ENCODE peak calls at places on chromosome 21, in eight cellular contexts. O is lower lobe of right lung, Q is left ventricle myocardium superior, C is H1, G is fibroblast of lung, X is GM20000, S is H9, T is substantia nigra. J is an unnamed sample.
A peak's percentile ranks its signal among the peaks of the same experiment; 100 is the strongest.

GRCh38 chr21:44294391-44295162 is 5.3 kb upstream of the PFKL start:
- DNase-seq in O (no peak), C (no peak), T (peak; percentile 51), X (no peak), G (peak; percentile 53), S (no peak), Q (peak; percentile 93), J (no peak)

GRCh38 chr21:35882791-35883240 is 177.5 kb downstream of the SETD4 start:
- DNase-seq in S (no peak), Q (no peak), C (no peak), T (no peak), X (no peak), G (peak; percentile 37), O (no peak), J (no peak)

GRCh38 chr21:18411565-18411964 is 8.0 kb upstream of the TMPRSS15 start:
- DNase-seq in G (no peak), O (no peak), C (no peak), S (no peak), Q (no peak), T (no peak), X (no peak), J (no peak)

GRCh38 chr21:45407629-45408247 is 2.8 kb downstream of the COL18A1 start:
- DNase-seq in S (no peak), G (no peak), X (no peak), C (no peak), Q (peak; percentile 24), O (no peak), T (no peak), J (no peak)

GRCh38 chr21:44765231-44766013 is 36.2 kb downstream of the UBE2G2 start:
- DNase-seq in G (no peak), X (no peak), O (no peak), S (no peak), T (no peak), Q (no peak), C (no peak), J (no peak)

GRCh38 chr21:29261555-29262540 is 36.9 kb upstream of the BACH1 start:
- DNase-seq in Q (no peak), S (no peak), X (no peak), O (no peak), G (no peak), T (no peak), C (no peak), J (no peak)

GRCh38 chr21:16708431-16708830 is 804.4 kb upstream of the CXADR start:
- DNase-seq in G (peak; percentile 25), C (no peak), O (no peak), S (no peak), X (no peak), Q (peak; percentile 31), T (no peak), J (no peak)

GRCh38 chr21:15604424-15604823 is 125.4 kb upstream of the USP25 start:
- DNase-seq in O (no peak), S (no peak), Q (no peak), X (no peak), T (no peak), G (peak; percentile 68), C (no peak), J (no peak)

GRCh38 chr21:42782723-42783247 is 96.6 kb downstream of the WDR4 start:
- DNase-seq in C (no peak), Q (no peak), T (no peak), G (no peak), O (no peak), S (no peak), X (no peak), J (no peak)

GRCh38 chr21:36564647-36565046 is 84.7 kb upstream of the CLDN14 start:
- DNase-seq in X (no peak), T (no peak), C (no peak), Q (no peak), O (no peak), S (no peak), G (no peak), J (no peak)

GRCh38 chr21:41802684-41803083 is 35.8 kb upstream of the RIPK4 start:
- DNase-seq in X (no peak), O (no peak), C (no peak), T (peak; percentile 84), S (no peak), Q (peak; percentile 81), G (peak; percentile 50), J (peak; percentile 81)

GRCh38 chr21:42057861-42058437 is 13.2 kb upstream of the UMODL1 start:
- DNase-seq in T (no peak), O (no peak), C (no peak), S (no peak), X (no peak), G (no peak), Q (no peak), J (no peak)

GRCh38 chr21:38740131-38740530 is 65.6 kb upstream of the ETS2 start:
- DNase-seq in Q (no peak), X (no peak), S (no peak), O (no peak), C (no peak), G (no peak), T (no peak), J (no peak)

GRCh38 chr21:45075606-45076244 is 1.3 kb downstream of the ADARB1 start:
- DNase-seq in T (no peak), S (no peak), X (no peak), O (no peak), G (peak; percentile 24), Q (no peak), C (no peak), J (no peak)

GRCh38 chr21:27954806-27955205 is 987.9 kb upstream of the ADAMTS5 start:
- DNase-seq in T (no peak), X (no peak), G (peak; percentile 55), O (no peak), Q (no peak), S (no peak), C (no peak), J (peak; percentile 35)

GRCh38 chr21:30935889-30936168 is 54.4 kb upstream of the KRTAP11-1 start:
- DNase-seq in C (no peak), G (no peak), Q (no peak), T (no peak), S (no peak), O (no peak), X (no peak), J (no peak)

GRCh38 chr21:25385912-25386474 is 221.3 kb downstream of the MRPL39 start:
- DNase-seq in Q (no peak), S (peak; percentile 46), O (no peak), X (peak; percentile 40), T (no peak), G (peak; percentile 78), C (no peak), J (peak; percentile 76)

GRCh38 chr21:39676054-39676771 is 63.5 kb downstream of the B3GALT5 start:
- DNase-seq in X (peak; percentile 39), S (no peak), C (no peak), Q (peak; percentile 59), O (no peak), T (no peak), G (no peak), J (peak; percentile 20)

GRCh38 chr21:27202301-27202700 is 235.4 kb upstream of the ADAMTS5 start:
- DNase-seq in S (no peak), G (no peak), Q (no peak), O (no peak), C (no peak), T (no peak), X (no peak), J (no peak)

GRCh38 chr21:25183577-25183976 is 423.7 kb downstream of the MRPL39 start:
- DNase-seq in C (no peak), S (no peak), T (no peak), X (no peak), G (no peak), Q (no peak), O (no peak), J (no peak)

GRCh38 chr21:26732442-26733221 is 112.6 kb downstream of the ADAMTS1 start:
- DNase-seq in S (peak; percentile 73), G (peak; percentile 62), Q (peak; percentile 48), O (peak; percentile 49), C (peak; percentile 80), X (no peak), T (peak; percentile 55), J (peak; percentile 59)

GRCh38 chr21:34844924-34845238 is 176.1 kb downstream of the CLIC6 start:
- DNase-seq in Q (no peak), C (no peak), X (no peak), S (no peak), G (no peak), T (no peak), O (no peak), J (no peak)

GRCh38 chr21:31855180-31855579 is 17.6 kb upstream of the HUNK start:
- DNase-seq in T (no peak), Q (no peak), S (no peak), G (no peak), O (no peak), C (no peak), X (no peak), J (no peak)

GRCh38 chr21:33030633-33031032 is 4.9 kb downstream of the OLIG2 start:
- DNase-seq in S (no peak), C (no peak), O (no peak), X (peak; percentile 26), T (no peak), Q (no peak), G (no peak), J (no peak)

J was measured in Ammon's horn.